ENCODE peak calls at places on chromosomes 7 and 10, in seven cellular contexts. Y is A549, G is uterus, M is ovary, R is left ventricle myocardium inferior, B is fibroblast of lung, X is cardiac muscle cell. W is an unnamed sample.

GRCh38 chr7:151895695-151896485 is 19.0 kb upstream of the PRKAG2 start:
- DNase-seq in G (no peak), R (no peak), M (no peak), Y (no peak), X (no peak), B (no peak), W (no peak)

GRCh38 chr10:5765617-5766016 is 47.6 kb downstream of the GDI2 start:
- DNase-seq in M (no peak), B (no peak), R (no peak), X (no peak), Y (no peak), G (no peak), W (no peak)

GRCh38 chr10:82319046-82319445 is 444.1 kb downstream of the NRG3 start:
- DNase-seq in R (no peak), G (no peak), X (no peak), B (no peak), Y (no peak), M (no peak), W (no peak)

GRCh38 chr7:142585425-142585824 is 163.8 kb upstream of the PRSS1 start:
- DNase-seq in Y (no peak), R (no peak), G (no peak), X (no peak), M (no peak), B (no peak), W (no peak)

GRCh38 chr7:41656357-41656756 is 46.5 kb downstream of the INHBA start:
- DNase-seq in R (no peak), M (no peak), Y (no peak), X (no peak), G (no peak), B (peak), W (no peak)

GRCh38 chr10:30493609-30494530 is 59.9 kb downstream of the MAP3K8 start:
- DNase-seq in M (no peak), R (peak), B (peak), X (no peak), Y (no peak), G (peak), W (no peak)

GRCh38 chr10:74991435-74991834 is 120.0 kb upstream of the SAMD8 start:
- DNase-seq in G (no peak), Y (peak), M (no peak), R (no peak), B (no peak), X (peak), W (no peak)

GRCh38 chr7:20152511-20152910 is 64.7 kb downstream of the MACC1 start:
- DNase-seq in X (no peak), M (no peak), G (no peak), R (no peak), B (no peak), Y (no peak), W (no peak)

GRCh38 chr7:153022796-153023592 is 263.4 kb downstream of the ACTR3B start:
- DNase-seq in M (no peak), X (no peak), Y (no peak), B (no peak), R (no peak), G (no peak), W (no peak)

GRCh38 chr7:16114633-16115032 is 306.7 kb downstream of the CRPPA start:
- DNase-seq in M (no peak), Y (no peak), X (no peak), B (peak), G (no peak), R (no peak), W (peak)
- TF ChIP-seq CTCF in M (no peak), Y (peak), X (peak), B (peak), G (no peak), R (peak), W (peak)

DNA sequence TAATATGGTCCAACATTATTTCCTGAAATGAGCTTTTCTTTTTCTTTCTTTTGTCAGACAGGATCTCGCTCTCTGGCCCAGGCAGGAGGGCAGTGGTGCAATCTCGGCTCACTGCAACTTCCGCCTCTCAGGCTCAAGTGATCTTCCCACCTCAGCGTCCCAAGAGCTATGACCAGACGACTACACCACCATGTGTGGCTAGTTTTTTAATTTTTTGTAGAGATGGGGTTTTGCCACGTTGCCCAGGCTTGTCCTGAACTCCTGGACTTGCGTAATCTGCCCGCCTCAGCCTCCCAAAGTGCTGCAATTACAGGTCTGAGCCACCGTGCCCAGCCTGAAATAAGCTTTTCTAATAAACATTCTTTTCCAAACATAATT is 48.6 kb downstream of the CUL2 start:
- DNase-seq in Y (no peak), M (no peak), G (no peak), X (no peak), B (peak), R (no peak), W (no peak)
- H3K27ac ChIP-seq in Y (peak), M (no peak), G (no peak), X (no peak), B (no peak), R (no peak), W (peak)

DNA sequence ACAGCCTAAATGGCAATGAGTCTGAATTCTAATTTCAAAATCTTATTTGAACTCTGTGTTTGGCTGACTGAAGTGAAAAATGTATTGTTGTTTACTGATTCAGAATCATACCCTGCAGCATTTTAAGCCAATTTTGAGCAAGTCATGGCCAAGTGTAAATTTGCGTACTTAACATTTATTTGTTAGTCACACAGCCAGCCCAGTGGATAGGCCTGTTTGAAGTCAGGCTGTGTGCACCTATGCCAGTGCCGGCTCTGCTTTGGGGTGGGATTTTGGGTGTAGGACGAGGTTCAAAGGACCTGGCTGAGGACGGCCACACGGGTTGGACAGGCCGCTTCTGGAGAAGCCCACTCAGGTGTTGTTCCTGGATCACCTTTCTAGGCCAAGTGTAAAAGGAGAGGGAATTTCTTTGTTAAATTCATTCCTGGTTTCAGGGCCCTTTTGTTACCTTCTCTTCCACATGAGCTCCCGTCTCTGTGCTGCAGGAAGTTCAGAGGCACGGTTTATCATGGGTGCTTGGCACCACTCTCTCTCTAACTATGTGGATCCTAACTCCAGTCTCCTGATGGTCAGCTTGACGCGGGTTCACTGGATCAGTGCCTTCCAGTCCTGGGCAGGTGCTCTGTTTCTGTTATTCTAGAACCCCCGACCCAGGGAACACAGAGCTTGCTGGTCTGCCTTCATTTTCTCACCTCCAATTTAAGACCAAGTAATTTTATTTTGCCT is 84.7 kb downstream of the CCNY start:
- DNase-seq in Y (no peak), M (no peak), R (no peak), B (peak), X (no peak), G (peak), W (no peak)
- TF ChIP-seq CTCF in Y (no peak), M (no peak), R (no peak), B (no peak), X (no peak), G (no peak), W (no peak)

GRCh38 chr10:24449334-24449740 is 240.4 kb downstream of the KIAA1217 start:
- DNase-seq in X (no peak), M (no peak), G (no peak), B (peak), Y (no peak), R (no peak), W (no peak)

GRCh38 chr10:24453404-24453830 is 244.5 kb downstream of the KIAA1217 start:
- DNase-seq in X (no peak), Y (no peak), R (no peak), B (peak), G (no peak), M (no peak), W (no peak)

GRCh38 chr10:24452030-24452429 is 243.1 kb downstream of the KIAA1217 start:
- DNase-seq in X (no peak), Y (no peak), B (no peak), G (no peak), R (no peak), M (no peak), W (no peak)

GRCh38 chr10:24449769-24450310 is 240.9 kb downstream of the KIAA1217 start:
- DNase-seq in M (no peak), Y (no peak), X (no peak), R (no peak), G (no peak), B (no peak), W (no peak)

GRCh38 chr10:24451325-24451820 is 242.4 kb downstream of the KIAA1217 start:
- DNase-seq in G (no peak), Y (no peak), B (no peak), X (no peak), M (no peak), R (no peak), W (no peak)
- H3K27ac ChIP-seq in G (peak), Y (no peak), B (no peak), X (peak), M (no peak), R (peak), W (no peak)

GRCh38 chr7:92608380-92609322 is 18.5 kb upstream of the FAM133B start:
- DNase-seq in B (no peak), M (peak), X (peak), Y (no peak), G (no peak), R (no peak), W (no peak)
- TF ChIP-seq CTCF in B (no peak), M (no peak), X (no peak), Y (no peak), G (no peak), R (no peak), W (no peak)

DNA sequence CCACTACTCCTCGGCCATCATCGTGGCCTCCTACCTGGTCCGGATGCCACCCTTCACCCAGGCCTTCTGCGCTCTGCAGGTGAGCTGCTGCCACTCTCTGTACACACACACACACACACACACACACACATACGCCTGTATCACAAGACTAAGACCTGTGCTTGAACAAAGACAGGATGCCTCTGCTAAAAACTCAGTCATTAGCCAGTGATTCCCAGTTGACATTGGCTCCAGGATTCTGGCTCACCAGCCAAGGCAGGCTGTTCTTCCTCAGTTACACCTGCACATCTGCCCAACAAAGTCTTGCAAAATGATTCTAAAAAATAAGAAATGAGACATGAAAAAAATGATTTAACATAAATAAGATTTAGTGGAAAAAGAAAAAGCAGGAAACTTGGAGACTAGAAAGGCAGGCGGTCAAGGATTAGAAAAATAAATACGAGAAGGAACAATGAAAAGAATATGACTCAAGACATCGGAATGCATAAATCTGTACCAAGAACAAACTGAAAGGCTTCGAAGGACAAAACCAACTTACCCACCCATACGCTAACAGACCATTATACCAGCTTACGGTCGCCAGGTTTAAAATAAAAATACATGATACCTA is 7.4 kb upstream of the LRRC18 start:
- DNase-seq in R (no peak), B (peak), Y (no peak), X (no peak), M (no peak), G (no peak), W (no peak)
- H3K27ac ChIP-seq in R (no peak), B (no peak), Y (no peak), X (no peak), M (no peak), G (no peak), W (no peak)

GRCh38 chr7:44967571-44968446 is 11.0 kb downstream of the MYO1G start:
- DNase-seq in M (no peak), B (no peak), G (no peak), R (no peak), X (peak), Y (peak), W (no peak)
- TF ChIP-seq CTCF in M (no peak), B (peak), G (no peak), R (peak), X (peak), Y (peak), W (peak)

DNA sequence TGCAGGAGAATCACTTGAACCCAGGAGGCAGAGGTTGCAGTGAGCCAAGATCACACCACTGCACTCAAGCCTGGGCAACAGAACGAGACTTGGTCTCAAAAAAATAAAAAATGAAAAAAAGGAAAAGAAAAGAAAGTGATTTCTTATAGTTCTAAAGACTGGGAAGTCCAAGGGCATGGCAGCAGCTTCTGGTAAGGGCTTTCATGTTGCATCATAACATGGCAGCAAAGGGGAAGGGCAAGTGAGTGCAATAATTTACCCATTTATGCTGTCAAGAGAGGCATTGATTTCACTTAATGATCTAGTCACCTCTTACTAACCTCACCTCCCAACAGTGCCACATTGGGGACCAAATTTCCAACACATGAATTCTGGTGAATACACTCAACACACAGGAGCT is 8.8 kb upstream of the KLRG2 start:
- DNase-seq in Y (no peak), B (no peak), R (no peak), G (no peak), X (no peak), M (no peak), W (no peak)
- H3K27ac ChIP-seq in Y (no peak), B (no peak), R (no peak), G (no peak), X (no peak), M (no peak), W (no peak)

W was measured in AG04450.